ENCODE peak calls at places on chromosome 1, in seven cellular contexts. S is GM12865; Z is cardiac fibroblast; D is MCF 10A; C is foreskin keratinocyte; I is HFFc6; T is CD8-positive, alpha-beta T cell. P is an unnamed sample.

GRCh38 chr1:56531624-56532358 is 47.6 kb downstream of the PLPP3 start:
- DNase-seq in S (no peak), Z (no peak), D (no peak), C (no peak), I (no peak), T (no peak), P (no peak)

GRCh38 chr1:36802018-36802417 is 232.3 kb downstream of the GRIK3 start:
- DNase-seq in S (no peak), Z (no peak), D (no peak), C (no peak), I (no peak), T (no peak), P (no peak)

GRCh38 chr1:235297579-235297978 is 30.4 kb downstream of the ARID4B start:
- DNase-seq in S (peak; percentile 37), Z (peak; percentile 20), D (no peak), C (no peak), I (no peak), T (no peak), P (no peak)

GRCh38 chr1:84301759-84302380 is 362 bp downstream of the SAMD13 start:
- DNase-seq in S (no peak), Z (no peak), D (no peak), C (no peak), I (no peak), T (no peak), P (no peak)

GRCh38 chr1:192980856-192981255 is 78.3 kb downstream of the UCHL5 start:
- DNase-seq in S (no peak), Z (no peak), D (no peak), C (no peak), I (no peak), T (no peak), P (no peak)

GRCh38 chr1:150414592-150414991 is 50.6 kb downstream of the RPRD2 start:
- DNase-seq in S (no peak), Z (no peak), D (no peak), C (no peak), I (no peak), T (no peak), P (no peak)

GRCh38 chr1:77976433-77977076 is 2.3 kb downstream of the FUBP1 start:
- DNase-seq in S (peak; percentile 32), Z (no peak), D (peak; percentile 36), C (no peak), I (no peak), T (no peak), P (no peak)

GRCh38 chr1:155454096-155454495 is 108.5 kb downstream of the ASH1L start:
- DNase-seq in S (no peak), Z (peak; percentile 18), D (no peak), C (no peak), I (no peak), T (no peak), P (no peak)

GRCh38 chr1:165747632-165748452 is 20.8 kb downstream of the TMCO1 start:
- DNase-seq in S (no peak), Z (no peak), D (no peak), C (no peak), I (no peak), T (no peak), P (no peak)

GRCh38 chr1:37703061-37703460 is 10.7 kb downstream of the CDCA8 start:
- DNase-seq in S (no peak), Z (no peak), D (no peak), C (no peak), I (no peak), T (no peak), P (no peak)

GRCh38 chr1:54611621-54612020 is 11.7 kb downstream of the FAM151A start:
- DNase-seq in S (no peak), Z (no peak), D (no peak), C (no peak), I (no peak), T (no peak), P (no peak)

GRCh38 chr1:157626099-157626498 is 28.2 kb upstream of the FCRL4 start:
- DNase-seq in S (peak; percentile 71), Z (no peak), D (peak; percentile 64), C (no peak), I (no peak), T (no peak), P (peak; percentile 25)

GRCh38 chr1:93817819-93818569 is 61.0 kb downstream of the DNTTIP2 start:
- DNase-seq in S (no peak), Z (no peak), D (peak; percentile 47), C (no peak), I (no peak), T (peak; percentile 30), P (no peak)

DNA sequence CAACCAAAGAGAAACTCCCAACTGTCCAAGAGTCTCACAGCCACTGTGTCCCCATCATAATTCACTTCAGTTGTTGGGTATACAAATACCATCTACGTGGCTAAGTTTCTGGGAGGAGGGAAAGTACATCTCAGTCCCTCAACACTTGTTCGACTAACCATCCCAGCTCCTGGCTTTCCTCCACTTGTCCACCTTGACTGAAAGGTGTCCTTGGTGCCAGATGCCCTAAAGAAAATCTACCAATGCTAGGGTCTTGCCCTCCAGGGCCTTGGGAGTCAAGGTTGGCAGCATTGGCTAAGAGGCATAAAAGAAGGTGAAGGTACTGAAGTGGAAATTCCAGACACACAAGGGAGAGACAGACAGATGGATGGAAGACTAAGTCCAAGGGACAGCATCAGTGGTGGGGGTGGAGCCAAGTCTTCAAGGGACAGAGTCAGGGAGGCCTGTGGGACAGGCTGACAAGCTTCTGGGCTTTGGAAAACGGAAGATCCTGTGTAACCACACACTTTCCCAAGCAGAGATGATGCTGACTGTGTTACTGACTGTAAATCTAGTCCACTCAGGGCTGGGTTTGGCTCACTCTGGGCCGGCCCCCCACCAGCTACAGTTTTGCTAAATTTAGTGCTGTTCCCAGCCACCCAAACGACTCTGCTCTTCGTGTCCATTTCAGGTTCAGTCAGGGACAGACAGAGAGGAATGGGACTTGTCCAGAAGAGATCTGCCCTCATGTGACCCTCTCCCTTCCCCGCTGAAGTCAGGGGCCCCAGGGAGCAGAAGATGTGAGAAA is 60.1 kb downstream of the CD34 start:
- DNase-seq in S (no peak), Z (no peak), D (no peak), C (no peak), I (no peak), T (no peak), P (no peak)
- TF ChIP-seq CTCF in S (no peak), Z (no peak), D (no peak), C (no peak), I (no peak), T (no peak), P (no peak)

DNA sequence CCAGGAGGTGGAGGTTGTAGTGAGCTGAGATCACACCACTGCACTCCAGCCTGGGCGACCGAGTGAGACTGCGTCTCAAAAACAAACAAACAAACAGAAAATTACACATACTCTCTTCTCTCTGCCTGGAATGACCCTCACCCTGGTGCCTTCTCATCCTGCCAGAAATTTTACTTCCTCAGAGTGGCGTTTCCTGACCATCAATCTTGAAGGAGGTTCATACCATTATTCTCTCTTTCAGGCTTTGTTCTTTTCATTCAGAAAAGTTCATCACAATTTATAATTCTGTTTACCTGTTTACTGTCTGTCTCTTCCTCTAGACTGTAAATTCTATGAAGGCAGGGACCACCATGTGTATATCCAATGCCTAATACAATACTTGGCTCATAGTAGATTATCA is 79.3 kb downstream of the RPS6KA1 start:
- DNase-seq in S (peak; percentile 15), Z (peak; percentile 48), D (no peak), C (no peak), I (no peak), T (no peak), P (no peak)
- TF ChIP-seq CTCF in S (no peak), Z (no peak), D (no peak), C (peak; percentile 24), I (no peak), T (no peak), P (no peak)

DNA sequence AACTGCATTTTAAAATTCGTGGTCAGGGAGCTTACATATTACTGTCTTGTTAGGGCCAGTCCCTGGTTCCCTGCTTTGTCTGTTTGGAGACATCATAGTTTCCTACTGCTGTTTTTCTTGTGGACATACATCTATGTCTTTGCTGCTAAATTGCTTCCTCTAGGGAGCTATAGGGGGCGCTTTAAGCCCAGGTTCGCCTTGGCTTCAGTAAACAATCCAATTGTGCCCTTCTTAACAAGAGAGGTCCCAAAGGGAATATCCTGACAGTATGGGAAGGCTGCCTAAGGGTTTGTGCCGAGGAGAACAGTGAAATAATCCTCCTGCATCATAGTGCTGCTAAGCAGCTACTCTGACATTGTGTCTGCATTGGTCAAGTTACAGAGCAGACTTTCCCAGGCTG is 112.5 kb downstream of the USH2A start:
- DNase-seq in S (peak; percentile 33), Z (peak; percentile 65), D (peak; percentile 75), C (no peak), I (peak; percentile 27), T (no peak), P (peak; percentile 58)
- TF ChIP-seq CTCF in S (peak; percentile 56), Z (peak; percentile 59), D (peak; percentile 95), C (peak; percentile 82), I (peak; percentile 79), T (no peak), P (peak; percentile 64)

DNA sequence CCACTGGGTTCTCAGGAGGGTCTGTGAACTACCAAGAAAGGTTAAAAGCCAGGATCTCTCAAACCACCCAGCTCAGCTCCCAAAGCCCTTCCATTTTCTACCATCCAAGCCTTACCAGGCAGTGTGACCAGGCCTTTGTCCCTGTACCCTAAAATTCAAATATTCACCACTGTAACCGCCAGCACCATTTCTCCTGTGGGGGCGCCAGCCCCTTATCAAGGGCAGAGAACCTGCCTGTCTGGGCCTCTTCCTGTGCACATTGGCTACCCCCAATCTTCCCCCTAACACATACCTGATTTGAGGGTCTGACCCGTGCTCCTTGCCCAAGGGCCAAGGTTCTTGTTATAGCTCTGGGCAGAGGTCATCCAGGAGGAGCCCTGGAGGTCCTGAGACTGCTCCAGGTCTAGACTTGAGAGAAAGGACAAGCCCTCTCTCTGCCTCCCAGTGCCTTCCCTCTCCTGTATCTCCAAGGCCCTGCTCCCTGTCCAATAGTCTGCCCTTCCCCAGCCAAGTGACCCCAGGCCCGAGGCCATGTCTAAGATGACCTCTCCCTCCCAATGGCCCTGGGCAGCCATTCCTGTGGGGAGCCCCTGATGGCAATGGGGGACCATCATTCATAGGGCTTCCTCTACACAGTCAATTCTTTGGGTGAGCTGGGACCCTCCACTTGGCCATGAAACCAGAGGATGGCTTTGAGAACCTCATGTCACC is 78.5 kb downstream of the FHAD1 start:
- DNase-seq in S (no peak), Z (no peak), D (no peak), C (no peak), I (no peak), T (no peak), P (no peak)
- TF ChIP-seq CTCF in S (no peak), Z (no peak), D (no peak), C (no peak), I (peak; percentile 35), T (no peak), P (no peak)

DNA sequence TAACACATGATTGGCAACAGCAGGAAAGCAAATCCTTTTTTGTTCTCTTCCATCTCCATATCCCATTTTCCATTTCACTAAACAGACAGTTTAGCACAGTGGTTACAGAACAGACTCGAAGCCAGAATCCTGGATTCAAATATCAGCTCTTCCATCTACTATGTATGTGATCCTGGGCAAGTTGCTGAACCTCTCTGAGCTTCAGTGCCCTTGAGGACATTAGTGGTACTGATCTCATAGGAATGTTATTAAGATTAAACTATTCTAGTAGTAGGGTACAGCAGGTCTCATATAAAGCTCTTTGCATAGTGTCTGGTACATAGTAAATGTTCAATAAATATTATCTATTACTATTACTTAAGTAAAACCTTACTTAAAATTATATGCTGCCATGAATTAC is 13.8 kb upstream of the HHIPL2 start:
- DNase-seq in S (no peak), Z (no peak), D (no peak), C (no peak), I (no peak), T (no peak), P (no peak)
- TF ChIP-seq CTCF in S (no peak), Z (peak; percentile 2), D (peak; percentile 11), C (no peak), I (peak; percentile 45), T (no peak), P (no peak)

P was measured in endothelial cell.